ENCODE peak calls at places on chromosomes 11 and 22, in nine cellular contexts. L is RCC 7860; T is neural crest cell; W is retinal pigment epithelial cell; D is bronchial epithelial cell; C is KBM-7; O is CD4-positive, alpha-beta T cell; R is ELR; B is memory B cell. F is an unnamed sample.
A peak's percentile ranks its signal among the peaks of the same experiment; 100 is the strongest.

GRCh38 chr11:77320351-77320750 is 18.9 kb upstream of the GDPD4 start:
- DNase-seq in L (no peak), T (no peak), W (no peak), D (no peak), C (no peak), O (no peak), R (no peak), B (no peak), F (no peak)

GRCh38 chr11:72968395-72968794 is 154.2 kb downstream of the ATG16L2 start:
- DNase-seq in L (no peak), T (no peak), W (no peak), D (no peak), C (no peak), O (no peak), R (no peak), B (no peak), F (no peak)

GRCh38 chr11:111764621-111765020 is 1.6 kb downstream of the PPP2R1B start:
- DNase-seq in L (no peak), T (no peak), W (no peak), D (no peak), C (no peak), O (no peak), R (peak; percentile 51), B (no peak), F (no peak)

GRCh38 chr11:118623291-118623655 is 15.9 kb downstream of the PHLDB1 start:
- DNase-seq in L (peak; percentile 75), T (no peak), W (no peak), D (peak; percentile 92), C (no peak), O (no peak), R (peak; percentile 48), B (no peak), F (no peak)

GRCh38 chr11:128690746-128691091 is 3.2 kb upstream of the FLI1 start:
- DNase-seq in L (no peak), T (no peak), W (no peak), D (peak; percentile 38), C (peak; percentile 81), O (no peak), R (no peak), B (no peak), F (no peak)

GRCh38 chr11:133337905-133338536 is 194.3 kb downstream of the OPCML start:
- DNase-seq in L (no peak), T (no peak), W (no peak), D (no peak), C (no peak), O (no peak), R (no peak), B (no peak), F (no peak)

GRCh38 chr11:10293423-10294288 is at the start of gene SBF2:
- DNase-seq in L (peak; percentile 70), T (peak; percentile 75), W (peak; percentile 67), D (peak; percentile 85), C (peak; percentile 73), O (peak; percentile 64), R (peak; percentile 97), B (peak; percentile 75), F (no peak)

GRCh38 chr11:1557904-1558831 is 13.9 kb downstream of the DUSP8 start:
- DNase-seq in L (peak; percentile 75), T (no peak), W (peak; percentile 62), D (peak; percentile 18), C (no peak), O (no peak), R (peak; percentile 52), B (no peak), F (no peak)

GRCh38 chr22:21876486-21877176 is 9.2 kb upstream of the MAPK1 start:
- DNase-seq in L (no peak), T (no peak), W (peak; percentile 57), D (no peak), C (no peak), O (no peak), R (peak; percentile 48), B (no peak), F (peak; percentile 72)

GRCh38 chr11:118679483-118679882 is at the start of gene TREH:
- DNase-seq in L (no peak), T (no peak), W (no peak), D (no peak), C (no peak), O (no peak), R (no peak), B (no peak), F (no peak)

GRCh38 chr22:20013382-20013871 is 3.2 kb downstream of the ARVCF start:
- DNase-seq in L (no peak), T (peak; percentile 82), W (no peak), D (peak; percentile 15), C (peak; percentile 42), O (no peak), R (peak; percentile 63), B (no peak), F (no peak)

GRCh38 chr11:62842171-62842717 is 2.9 kb upstream of the WDR74 start:
- DNase-seq in L (no peak), T (no peak), W (no peak), D (no peak), C (peak; percentile 42), O (no peak), R (no peak), B (peak; percentile 77), F (no peak)

GRCh38 chr11:46769636-46770221 is 50.7 kb downstream of the F2 start:
- DNase-seq in L (no peak), T (no peak), W (no peak), D (no peak), C (no peak), O (no peak), R (no peak), B (no peak), F (no peak)

GRCh38 chr11:35337136-35337918 is 82.0 kb downstream of the SLC1A2 start:
- DNase-seq in L (peak; percentile 96), T (no peak), W (peak; percentile 88), D (peak; percentile 100), C (no peak), O (no peak), R (peak; percentile 99), B (no peak), F (no peak)

GRCh38 chr11:118342503-118343161 is at the start of gene CD3D:
- DNase-seq in L (no peak), T (no peak), W (no peak), D (no peak), C (peak; percentile 78), O (peak; percentile 54), R (no peak), B (no peak), F (no peak)

GRCh38 chr22:22945195-22945594 is 57.6 kb downstream of the IGLL5 start:
- DNase-seq in L (no peak), T (no peak), W (no peak), D (no peak), C (no peak), O (no peak), R (no peak), B (peak; percentile 7), F (no peak)

GRCh38 chr11:42315267-42315666 is 855.8 kb upstream of the LRRC4C start:
- DNase-seq in L (no peak), T (no peak), W (peak; percentile 6), D (peak; percentile 5), C (no peak), O (no peak), R (no peak), B (no peak), F (no peak)

GRCh38 chr11:132888226-132888625 is 644.1 kb downstream of the OPCML start:
- DNase-seq in L (peak; percentile 55), T (no peak), W (no peak), D (no peak), C (no peak), O (no peak), R (peak; percentile 84), B (no peak), F (no peak)

GRCh38 chr11:131894615-131895544 is 524.5 kb downstream of the NTM start:
- DNase-seq in L (peak; percentile 41), T (no peak), W (no peak), D (peak; percentile 80), C (no peak), O (no peak), R (no peak), B (no peak), F (no peak)

GRCh38 chr11:32071811-32072210 is 19.1 kb upstream of the RCN1 start:
- DNase-seq in L (peak; percentile 23), T (no peak), W (no peak), D (peak; percentile 43), C (no peak), O (no peak), R (peak; percentile 78), B (no peak), F (no peak)

GRCh38 chr11:92383430-92383829 is 158.8 kb downstream of the FAT3 start:
- DNase-seq in L (no peak), T (no peak), W (no peak), D (peak; percentile 82), C (no peak), O (no peak), R (peak; percentile 55), B (no peak), F (no peak)

GRCh38 chr11:18865951-18866350 is 73.3 kb downstream of the MRGPRX1 start:
- DNase-seq in L (no peak), T (no peak), W (no peak), D (no peak), C (no peak), O (no peak), R (no peak), B (no peak), F (no peak)

GRCh38 chr22:22181515-22181959 is 63.0 kb upstream of the VPREB1 start:
- DNase-seq in L (peak; percentile 73), T (no peak), W (no peak), D (no peak), C (no peak), O (no peak), R (no peak), B (no peak), F (no peak)

GRCh38 chr11:129950319-129951034 is 52.2 kb downstream of the PRDM10 start:
- DNase-seq in L (no peak), T (no peak), W (no peak), D (no peak), C (peak; percentile 91), O (no peak), R (no peak), B (no peak), F (peak; percentile 100)

GRCh38 chr11:65880844-65881421 is 1.3 kb downstream of the CTSW start:
- DNase-seq in L (peak; percentile 76), T (no peak), W (no peak), D (no peak), C (no peak), O (no peak), R (peak; percentile 82), B (no peak), F (no peak)

GRCh38 chr11:120525285-120526085 is 13.9 kb downstream of the GRIK4 start:
- DNase-seq in L (no peak), T (no peak), W (no peak), D (no peak), C (no peak), O (no peak), R (no peak), B (no peak), F (no peak)

GRCh38 chr11:111811445-111811844 is 45.3 kb upstream of the PPP2R1B start:
- DNase-seq in L (no peak), T (no peak), W (no peak), D (no peak), C (no peak), O (no peak), R (no peak), B (no peak), F (no peak)

GRCh38 chr22:48895831-48896765 is 931.6 kb downstream of the BRD1 start:
- DNase-seq in L (no peak), T (no peak), W (no peak), D (no peak), C (no peak), O (no peak), R (no peak), B (no peak), F (no peak)

GRCh38 chr11:128323381-128323780 is 264.0 kb downstream of the ETS1 start:
- DNase-seq in L (no peak), T (no peak), W (no peak), D (no peak), C (no peak), O (no peak), R (peak; percentile 25), B (no peak), F (no peak)

F was measured in GF-D8.